ENCODE peak calls at places on chromosomes 6 and 20, in four cellular contexts. One of them, this sample, is unnamed. For H3K36me3, the result is how much of the 10 kb centered on the place peaks cover.

GRCh38 chr6:26055670-26056582 is 31.3 kb upstream of the HFE start:
- DNase-seq in K562: peak
- DNase-seq in HepG2: peak
- DNase-seq in HCT116: peak
- DNase-seq in this sample: peak

GRCh38 chr6:147160593-147160992 is 43.6 kb upstream of the STXBP5 start:
- DNase-seq in K562: no peak
- DNase-seq in HepG2: no peak
- DNase-seq in HCT116: no peak
- DNase-seq in this sample: no peak

GRCh38 chr20:14335122-14335521 is 2.3 kb downstream of the FLRT3 start:
- DNase-seq in K562: no peak
- DNase-seq in HepG2: no peak
- DNase-seq in HCT116: no peak
- DNase-seq in this sample: no peak

GRCh38 chr20:18421608-18422007 is 45.2 kb downstream of the DZANK1 start:
- DNase-seq in K562: no peak
- DNase-seq in HepG2: no peak
- DNase-seq in HCT116: no peak
- DNase-seq in this sample: no peak

GRCh38 chr20:60255866-60256265 is 297.6 kb downstream of the CDH26 start:
- DNase-seq in K562: no peak
- DNase-seq in HepG2: no peak
- DNase-seq in HCT116: no peak
- DNase-seq in this sample: peak

GRCh38 chr20:50883856-50884255 is 47.4 kb downstream of the ADNP start:
- DNase-seq in K562: no peak
- DNase-seq in HepG2: no peak
- DNase-seq in HCT116: no peak
- DNase-seq in this sample: no peak

GRCh38 chr6:155126727-155127439 is 131.8 kb downstream of the TIAM2 start:
- DNase-seq in K562: peak
- DNase-seq in HepG2: peak
- DNase-seq in HCT116: peak
- DNase-seq in this sample: no peak

GRCh38 chr20:32535953-32536823 is 48.9 kb downstream of the NOL4L start:
- DNase-seq in K562: peak
- DNase-seq in HepG2: peak
- DNase-seq in HCT116: peak
- DNase-seq in this sample: peak

GRCh38 chr6:134979142-134979541 is 29.2 kb upstream of the ALDH8A1 start:
- DNase-seq in K562: peak
- DNase-seq in HepG2: no peak
- DNase-seq in HCT116: no peak
- DNase-seq in this sample: no peak

GRCh38 chr6:11384531-11385309 is 152.3 kb upstream of the NEDD9 start:
- DNase-seq in K562: no peak
- DNase-seq in HepG2: no peak
- DNase-seq in HCT116: no peak
- DNase-seq in this sample: no peak

GRCh38 chr6:141158740-141159139 is 974.0 kb upstream of the GJE1 start:
- DNase-seq in K562: no peak
- DNase-seq in HepG2: no peak
- DNase-seq in HCT116: no peak
- DNase-seq in this sample: no peak

GRCh38 chr20:57076202-57076651 is 190.2 kb downstream of the BMP7 start:
- DNase-seq in K562: peak
- DNase-seq in HepG2: peak
- DNase-seq in HCT116: no peak
- DNase-seq in this sample: no peak

GRCh38 chr6:144443157-144443556 is 158.0 kb downstream of the UTRN start:
- DNase-seq in K562: no peak
- DNase-seq in HepG2: no peak
- DNase-seq in HCT116: no peak
- DNase-seq in this sample: no peak

GRCh38 chr6:144449218-144449617 is 164.1 kb downstream of the UTRN start:
- DNase-seq in K562: no peak
- DNase-seq in HepG2: no peak
- DNase-seq in HCT116: no peak
- DNase-seq in this sample: no peak

GRCh38 chr6:144449911-144450690 is 165.0 kb downstream of the UTRN start:
- DNase-seq in K562: no peak
- DNase-seq in HepG2: no peak
- DNase-seq in HCT116: no peak
- DNase-seq in this sample: no peak

GRCh38 chr6:144447487-144447886 is 162.4 kb downstream of the UTRN start:
- DNase-seq in K562: no peak
- DNase-seq in HepG2: no peak
- DNase-seq in HCT116: no peak
- DNase-seq in this sample: no peak
- H3K36me3 ChIP-seq in K562: under half
- H3K36me3 ChIP-seq in HepG2: under half
- H3K36me3 ChIP-seq in HCT116: under half
- H3K36me3 ChIP-seq in this sample: under half

DNA sequence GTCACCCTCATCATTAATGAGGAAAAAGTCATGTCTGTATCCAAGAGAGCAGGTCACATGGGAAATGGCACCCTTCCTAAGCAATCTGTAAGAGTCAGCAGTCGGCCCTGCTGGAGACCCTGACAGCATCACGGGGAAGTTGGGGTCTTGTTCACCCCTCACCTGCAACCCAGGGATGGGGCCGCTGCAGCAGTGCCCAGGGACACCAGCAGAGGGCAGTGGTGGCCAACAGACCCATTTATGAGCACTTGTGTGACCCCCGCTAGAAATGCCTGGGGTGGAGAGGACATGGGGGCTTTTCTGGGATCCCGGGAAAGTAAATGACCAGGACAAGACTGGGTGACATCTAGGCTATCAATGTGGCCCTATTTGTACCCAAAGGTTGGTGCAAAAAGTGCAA is 35.9 kb downstream of the ANKRD60 start:
- DNase-seq in K562: peak
- DNase-seq in HepG2: no peak
- DNase-seq in HCT116: no peak
- DNase-seq in this sample: peak
- TF ChIP-seq SIN3A in K562: no peak
- TF ChIP-seq SIN3A in HepG2: no peak
- TF ChIP-seq SIN3A in HCT116: no peak
- TF ChIP-seq SIN3A in this sample: no peak

GRCh38 chr6:53361549-53362031 is 12.8 kb upstream of the ELOVL5 start:
- DNase-seq in K562: peak
- DNase-seq in HepG2: no peak
- DNase-seq in HCT116: no peak
- DNase-seq in this sample: no peak

GRCh38 chr6:53359088-53359842 is 10.5 kb upstream of the ELOVL5 start:
- DNase-seq in K562: peak
- DNase-seq in HepG2: peak
- DNase-seq in HCT116: peak
- DNase-seq in this sample: peak

GRCh38 chr6:53358440-53359087 is 9.8 kb upstream of the ELOVL5 start:
- DNase-seq in K562: no peak
- DNase-seq in HepG2: no peak
- DNase-seq in HCT116: no peak
- DNase-seq in this sample: no peak

GRCh38 chr6:53357576-53358343 is 9.0 kb upstream of the ELOVL5 start:
- DNase-seq in K562: no peak
- DNase-seq in HepG2: peak
- DNase-seq in HCT116: no peak
- DNase-seq in this sample: no peak

DNA sequence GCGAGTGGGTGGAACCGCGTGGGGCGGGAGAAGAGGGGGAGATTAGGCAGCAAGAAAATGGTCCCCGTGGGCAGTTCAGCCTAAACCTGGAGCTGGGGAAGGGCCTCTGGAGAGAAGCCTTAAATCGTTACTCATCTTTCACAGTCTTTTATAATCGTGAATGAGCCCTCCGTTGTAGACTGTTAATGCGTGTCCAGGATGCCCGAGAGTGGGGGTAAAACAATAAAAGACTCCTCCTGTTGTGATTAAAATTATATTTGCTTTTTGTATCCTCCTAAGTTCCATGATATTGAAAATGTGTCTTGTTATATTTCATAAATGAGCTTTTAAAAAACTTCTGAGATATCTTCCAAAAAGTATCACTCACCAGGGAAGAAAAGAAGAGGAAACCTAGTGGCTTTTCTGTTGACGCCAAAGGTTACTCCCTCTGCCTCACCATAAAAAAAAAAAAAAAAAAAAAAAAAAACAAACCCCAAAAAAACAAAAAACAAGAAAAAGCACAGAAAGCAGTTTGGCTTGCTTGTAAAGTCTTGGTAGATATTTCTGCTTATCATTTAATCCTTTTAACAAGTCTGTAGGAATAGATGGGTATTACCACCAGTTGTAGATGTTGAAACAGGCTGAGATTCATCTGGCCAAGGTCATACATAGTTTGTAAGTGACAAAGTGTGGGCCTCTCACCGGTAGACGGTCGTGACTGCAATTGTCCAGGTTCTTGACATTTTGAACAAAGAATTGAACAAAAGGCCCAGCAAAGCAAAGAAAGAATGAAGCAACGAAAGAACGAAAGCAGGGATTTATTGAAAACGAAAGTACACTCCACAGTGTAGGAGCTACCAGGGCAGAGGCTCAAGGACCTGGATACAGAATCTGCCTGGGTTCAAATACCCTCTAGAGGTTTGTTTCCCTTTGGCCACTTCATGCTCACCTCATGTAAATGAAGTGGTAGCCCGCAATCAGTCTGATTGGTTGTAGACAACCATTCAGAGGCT is 11.4 kb upstream of the ELOVL5 start:
- DNase-seq in K562: peak
- DNase-seq in HepG2: peak
- DNase-seq in HCT116: no peak
- DNase-seq in this sample: peak
- H3K4me3 ChIP-seq in K562: peak
- H3K4me3 ChIP-seq in HepG2: peak
- H3K4me3 ChIP-seq in HCT116: peak
- H3K4me3 ChIP-seq in this sample: peak

GRCh38 chr20:3314391-3314790 is 75.4 kb upstream of the SLC4A11 start:
- DNase-seq in K562: peak
- DNase-seq in HepG2: no peak
- DNase-seq in HCT116: no peak
- DNase-seq in this sample: no peak
- H3K36me3 ChIP-seq in K562: under half
- H3K36me3 ChIP-seq in HepG2: under half
- H3K36me3 ChIP-seq in HCT116: under half
- H3K36me3 ChIP-seq in this sample: under half

This sample was measured in SK-N-SH.